ENCODE peak calls at places on chromosomes 1 and 21, in ten cellular contexts. O is upper lobe of right lung; Z is fibroblast of lung; M is colonic mucosa; B is small intestine; Q is CD4-positive, alpha-beta T cell; E is RWPE2; S is WERI-Rb-1; D is heart right ventricle; X is heart left ventricle. C is an unnamed sample. For H3K9me3, the result is how much of the 10 kb centered on the place peaks cover.

GRCh38 chr1:172662464-172663109 is 3.7 kb downstream of the FASLG start:
- DNase-seq in O (peak), Z (peak), M (peak), B (peak), Q (peak), E (no peak), S (no peak), D (no peak), X (peak), C (no peak)

GRCh38 chr1:185401019-185401418 is 84.0 kb upstream of the IVNS1ABP start:
- DNase-seq in O (no peak), Z (no peak), M (no peak), B (no peak), Q (no peak), E (peak), S (no peak), D (no peak), X (no peak), C (no peak)

GRCh38 chr1:66152034-66152433 is 359.3 kb downstream of the PDE4B start:
- DNase-seq in O (no peak), Z (no peak), M (no peak), B (no peak), Q (no peak), E (no peak), S (no peak), D (no peak), X (no peak), C (no peak)

GRCh38 chr1:230002164-230002803 is 64.8 kb upstream of the GALNT2 start:
- DNase-seq in O (no peak), Z (peak), M (peak), B (no peak), Q (no peak), E (no peak), S (no peak), D (peak), X (peak), C (no peak)

GRCh38 chr1:59272507-59272906 is 24.4 kb upstream of the FGGY start:
- DNase-seq in O (no peak), Z (peak), M (no peak), B (no peak), Q (no peak), E (no peak), S (no peak), D (no peak), X (no peak), C (no peak)

GRCh38 chr1:198497326-198498220 is 42.9 kb downstream of the ATP6V1G3 start:
- DNase-seq in O (no peak), Z (peak), M (no peak), B (no peak), Q (no peak), E (no peak), S (no peak), D (peak), X (no peak), C (no peak)

GRCh38 chr1:154736840-154737239 is 128.9 kb upstream of the ADAR start:
- DNase-seq in O (no peak), Z (no peak), M (no peak), B (no peak), Q (no peak), E (no peak), S (no peak), D (no peak), X (no peak), C (no peak)

GRCh38 chr1:183218039-183218618 is 32.1 kb downstream of the LAMC2 start:
- DNase-seq in O (no peak), Z (peak), M (no peak), B (no peak), Q (no peak), E (no peak), S (peak), D (peak), X (no peak), C (no peak)

GRCh38 chr1:184945678-184946412 is 28.5 kb downstream of the NIBAN1 start:
- DNase-seq in O (no peak), Z (peak), M (no peak), B (no peak), Q (no peak), E (no peak), S (no peak), D (no peak), X (no peak), C (no peak)

DNA sequence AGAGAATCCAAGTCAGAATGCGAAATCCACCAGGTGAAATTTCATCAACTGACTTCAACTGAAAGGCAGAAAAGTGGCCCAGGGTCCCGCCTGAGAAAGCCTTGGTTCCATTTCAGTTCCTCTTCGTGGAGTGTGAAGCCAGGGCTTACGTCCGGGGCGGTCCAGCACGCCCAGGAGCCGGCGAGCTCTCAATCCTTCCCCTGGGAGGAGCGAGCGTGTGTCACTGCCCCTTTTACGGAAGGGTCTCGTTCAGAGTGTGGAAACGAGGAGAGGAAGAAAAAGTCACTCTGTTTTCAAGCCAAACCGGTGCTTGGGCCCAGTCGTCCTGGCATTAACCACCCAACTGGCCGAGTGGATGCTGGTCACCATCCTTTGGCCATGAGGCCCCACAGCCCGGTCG is 93.9 kb upstream of the ACTRT2 start:
- DNase-seq in O (no peak), Z (no peak), M (no peak), B (no peak), Q (no peak), E (no peak), S (no peak), D (no peak), X (no peak), C (no peak)
- H3K9me3 ChIP-seq in O (under half), Z (under half), M (under half), B (under half), Q (under half), E (under half), S (under half), D (under half), X (under half), C (under half)

GRCh38 chr1:56827711-56828110 is 8.5 kb upstream of the FYB2 start:
- DNase-seq in O (no peak), Z (no peak), M (no peak), B (no peak), Q (no peak), E (no peak), S (no peak), D (no peak), X (no peak), C (no peak)
- H3K9me3 ChIP-seq in O (under half), Z (under half), M (under half), B (under half), Q (under half), E (under half), S (under half), D (under half), X (under half), C (under half)

GRCh38 chr21:44670642-44671432 is 4.1 kb upstream of the KRTAP12-2 start:
- DNase-seq in O (no peak), Z (no peak), M (no peak), B (no peak), Q (no peak), E (no peak), S (no peak), D (no peak), X (no peak), C (no peak)
- H3K9me3 ChIP-seq in O (under half), Z (under half), M (under half), B (under half), Q (under half), E (under half), S (under half), D (under half), X (under half), C (under half)

GRCh38 chr1:228090613-228091081 is 8.1 kb downstream of the ARF1 start:
- DNase-seq in O (peak), Z (peak), M (no peak), B (no peak), Q (no peak), E (no peak), S (no peak), D (no peak), X (no peak), C (no peak)
- H3K9me3 ChIP-seq in O (under half), Z (under half), M (under half), B (under half), Q (under half), E (under half), S (under half), D (under half), X (under half), C (under half)

GRCh38 chr1:109181085-109181806 is 32.5 kb upstream of the SARS1 start:
- DNase-seq in O (no peak), Z (peak), M (peak), B (peak), Q (no peak), E (no peak), S (no peak), D (no peak), X (no peak), C (peak)
- H3K9me3 ChIP-seq in O (under half), Z (under half), M (under half), B (under half), Q (under half), E (under half), S (under half), D (under half), X (under half), C (under half)